ENCODE peak calls at places on chromosomes 5 and 9, in four cellular contexts. J is left ventricle myocardium inferior, P is GM23248, G is heart right ventricle. F is an unnamed sample. For H3K4me1, the result is how much of the 10 kb centered on the place peaks cover.

GRCh38 chr5:551406-551805 is 27.2 kb upstream of the SLC9A3 start:
- DNase-seq in J (no peak), G (no peak), P (no peak), F (no peak)

GRCh38 chr5:109347252-109347888 is 62.4 kb downstream of the PJA2 start:
- DNase-seq in P (peak), J (no peak), G (no peak), F (no peak)

GRCh38 chr5:109354761-109355160 is 55.0 kb downstream of the PJA2 start:
- DNase-seq in P (no peak), J (no peak), G (no peak), F (no peak)

GRCh38 chr5:41794478-41794877 is 75.7 kb downstream of the OXCT1 start:
- DNase-seq in J (no peak), P (peak), G (no peak), F (peak)

GRCh38 chr5:132495672-132496630 is 5.4 kb upstream of the IRF1 start:
- DNase-seq in P (peak), G (peak), J (peak), F (peak)

GRCh38 chr9:98583417-98583816 is 125.3 kb downstream of the GABBR2 start:
- DNase-seq in J (no peak), P (no peak), G (no peak), F (no peak)

GRCh38 chr5:111792659-111793058 is 35.7 kb upstream of the NREP start:
- DNase-seq in P (peak), J (no peak), G (no peak), F (no peak)

GRCh38 chr9:88197016-88197415 is 58.7 kb upstream of the SPATA31C2 start:
- DNase-seq in J (no peak), P (peak), G (no peak), F (no peak)

GRCh38 chr9:123359546-123359945 is 3.5 kb downstream of the CRB2 start:
- DNase-seq in P (no peak), J (no peak), G (no peak), F (no peak)

GRCh38 chr9:35272989-35273388 is 111.2 kb downstream of the UNC13B start:
- DNase-seq in G (no peak), J (no peak), P (peak), F (no peak)

GRCh38 chr5:139955053-139955605 is 88.0 kb downstream of the NRG2 start:
- DNase-seq in J (no peak), P (no peak), G (no peak), F (no peak)
- H3K4me1 ChIP-seq in J (under half), P (under half), G (under half), F (under half)

DNA sequence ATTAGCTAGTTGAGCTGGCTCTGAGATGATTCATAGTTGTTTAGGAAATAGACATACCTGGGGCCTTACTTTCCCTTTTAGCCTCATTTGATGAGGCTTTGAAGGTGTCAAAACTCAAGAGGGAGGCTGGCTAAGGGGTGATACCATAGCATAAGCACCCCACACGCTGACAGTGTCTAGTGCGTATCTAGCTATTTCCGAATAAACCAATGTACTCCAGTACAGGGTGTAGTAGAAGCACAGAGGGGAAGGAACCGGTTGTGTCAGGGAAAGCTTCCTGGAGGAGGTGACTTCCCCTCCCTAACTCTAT is 63.3 kb upstream of the SLC25A51 start:
- DNase-seq in P (no peak), J (no peak), G (no peak), F (no peak)
- H3K4me1 ChIP-seq in P (half or more), J (half or more), G (under half), F (under half)

GRCh38 chr9:127133739-127134167 is 11.3 kb upstream of the ANGPTL2 start:
- DNase-seq in P (peak), G (peak), J (peak), F (no peak)
- H3K4me1 ChIP-seq in P (half or more), G (half or more), J (half or more), F (under half)

GRCh38 chr5:135239461-135240282 is 159.4 kb downstream of the MACROH2A1 start:
- DNase-seq in G (no peak), J (no peak), P (no peak), F (no peak)
- H3K4me1 ChIP-seq in G (under half), J (under half), P (under half), F (half or more)

GRCh38 chr5:150605546-150605945 is 34.9 kb upstream of the SYNPO start:
- DNase-seq in J (peak), G (no peak), P (no peak), F (no peak)

GRCh38 chr5:150603491-150603890 is 37.0 kb upstream of the SYNPO start:
- DNase-seq in P (no peak), J (peak), G (no peak), F (no peak)

GRCh38 chr5:150604010-150604409 is 36.5 kb upstream of the SYNPO start:
- DNase-seq in G (no peak), P (no peak), J (peak), F (no peak)

GRCh38 chr5:150606476-150606875 is 34.0 kb upstream of the SYNPO start:
- DNase-seq in P (no peak), G (no peak), J (no peak), F (no peak)

DNA sequence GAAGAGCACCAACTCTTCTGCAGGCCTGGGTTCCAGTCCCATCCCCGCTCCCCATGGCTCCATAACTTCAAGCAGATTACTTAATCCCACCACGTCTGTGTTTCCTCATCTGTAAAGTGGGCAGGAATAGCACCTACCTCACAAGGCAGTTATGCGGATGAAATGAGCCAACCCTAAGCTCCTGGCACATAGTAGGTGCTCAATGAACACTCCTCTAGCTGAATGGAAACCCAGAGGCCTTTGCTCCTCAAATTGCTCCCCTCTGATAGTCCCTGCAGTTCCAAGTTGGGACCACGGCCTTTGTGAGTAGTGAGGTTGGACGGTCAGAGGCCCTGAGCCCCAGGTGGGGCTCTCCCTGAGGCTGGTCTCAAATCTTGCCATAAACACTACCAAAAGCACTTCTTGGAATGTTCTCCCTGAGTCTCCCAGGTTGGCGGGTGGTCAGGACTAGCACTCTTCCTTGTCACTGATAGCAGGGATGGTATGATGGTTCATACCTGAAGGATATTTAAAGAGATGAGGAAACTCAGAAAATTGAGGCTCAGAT is 35.5 kb upstream of the SYNPO start:
- DNase-seq in P (no peak), J (peak), G (no peak), F (no peak)
- H3K4me1 ChIP-seq in P (under half), J (half or more), G (half or more), F (half or more)